ENCODE peak calls at places on chromosome 6, in ten cellular contexts. One of them, this sample, is unnamed.

GRCh38 chr6:158374020-158374419 is 61.8 kb downstream of the TULP4 start:
- DNase-seq in fibroblast of the aortic adventitia: no peak
- DNase-seq in GM23338: no peak
- DNase-seq in lower lobe of right lung: no peak
- DNase-seq in fibroblast of lung: peak
- DNase-seq in left ventricle myocardium inferior: no peak
- DNase-seq in foreskin fibroblast: no peak
- DNase-seq in gastrocnemius medialis: no peak
- DNase-seq in GM12865: no peak
- DNase-seq in mucosa of descending colon: no peak
- DNase-seq in this sample: no peak

GRCh38 chr6:25052181-25052580 is 116.4 kb upstream of the RIPOR2 start:
- DNase-seq in fibroblast of the aortic adventitia: no peak
- DNase-seq in GM23338: no peak
- DNase-seq in lower lobe of right lung: no peak
- DNase-seq in fibroblast of lung: no peak
- DNase-seq in left ventricle myocardium inferior: no peak
- DNase-seq in foreskin fibroblast: no peak
- DNase-seq in gastrocnemius medialis: no peak
- DNase-seq in GM12865: no peak
- DNase-seq in mucosa of descending colon: no peak
- DNase-seq in this sample: no peak

GRCh38 chr6:109095821-109096084 is 446 bp downstream of the CEP57L1 start:
- DNase-seq in fibroblast of the aortic adventitia: no peak
- DNase-seq in GM23338: no peak
- DNase-seq in lower lobe of right lung: no peak
- DNase-seq in fibroblast of lung: no peak
- DNase-seq in left ventricle myocardium inferior: no peak
- DNase-seq in foreskin fibroblast: no peak
- DNase-seq in gastrocnemius medialis: no peak
- DNase-seq in GM12865: no peak
- DNase-seq in mucosa of descending colon: no peak
- DNase-seq in this sample: no peak

GRCh38 chr6:128209771-128210170 is 308.9 kb upstream of the THEMIS start:
- DNase-seq in fibroblast of the aortic adventitia: peak
- DNase-seq in GM23338: no peak
- DNase-seq in lower lobe of right lung: no peak
- DNase-seq in fibroblast of lung: peak
- DNase-seq in left ventricle myocardium inferior: no peak
- DNase-seq in foreskin fibroblast: peak
- DNase-seq in gastrocnemius medialis: no peak
- DNase-seq in GM12865: no peak
- DNase-seq in mucosa of descending colon: no peak
- DNase-seq in this sample: no peak

GRCh38 chr6:113352029-113352801 is 504.9 kb upstream of the MARCKS start:
- DNase-seq in fibroblast of the aortic adventitia: peak
- DNase-seq in GM23338: no peak
- DNase-seq in lower lobe of right lung: no peak
- DNase-seq in fibroblast of lung: peak
- DNase-seq in left ventricle myocardium inferior: no peak
- DNase-seq in foreskin fibroblast: peak
- DNase-seq in gastrocnemius medialis: no peak
- DNase-seq in GM12865: no peak
- DNase-seq in mucosa of descending colon: no peak
- DNase-seq in this sample: peak

GRCh38 chr6:129345890-129346289 is 364.1 kb downstream of the ARHGAP18 start:
- DNase-seq in fibroblast of the aortic adventitia: peak
- DNase-seq in GM23338: no peak
- DNase-seq in lower lobe of right lung: no peak
- DNase-seq in fibroblast of lung: peak
- DNase-seq in left ventricle myocardium inferior: no peak
- DNase-seq in foreskin fibroblast: peak
- DNase-seq in gastrocnemius medialis: no peak
- DNase-seq in GM12865: no peak
- DNase-seq in mucosa of descending colon: no peak
- DNase-seq in this sample: no peak

GRCh38 chr6:14658909-14659561 is 541.5 kb downstream of the CD83 start:
- DNase-seq in fibroblast of the aortic adventitia: peak
- DNase-seq in GM23338: no peak
- DNase-seq in lower lobe of right lung: no peak
- DNase-seq in fibroblast of lung: no peak
- DNase-seq in left ventricle myocardium inferior: no peak
- DNase-seq in foreskin fibroblast: peak
- DNase-seq in gastrocnemius medialis: no peak
- DNase-seq in GM12865: no peak
- DNase-seq in mucosa of descending colon: no peak
- DNase-seq in this sample: no peak

GRCh38 chr6:108591040-108591816 is 30.5 kb downstream of the FOXO3 start:
- DNase-seq in fibroblast of the aortic adventitia: no peak
- DNase-seq in GM23338: no peak
- DNase-seq in lower lobe of right lung: no peak
- DNase-seq in fibroblast of lung: no peak
- DNase-seq in left ventricle myocardium inferior: no peak
- DNase-seq in foreskin fibroblast: no peak
- DNase-seq in gastrocnemius medialis: no peak
- DNase-seq in GM12865: peak
- DNase-seq in mucosa of descending colon: no peak
- DNase-seq in this sample: no peak

GRCh38 chr6:109292983-109293586 is 89.2 kb downstream of the CD164 start:
- DNase-seq in fibroblast of the aortic adventitia: no peak
- DNase-seq in GM23338: no peak
- DNase-seq in lower lobe of right lung: no peak
- DNase-seq in fibroblast of lung: no peak
- DNase-seq in left ventricle myocardium inferior: no peak
- DNase-seq in foreskin fibroblast: no peak
- DNase-seq in gastrocnemius medialis: no peak
- DNase-seq in GM12865: no peak
- DNase-seq in mucosa of descending colon: no peak
- DNase-seq in this sample: no peak

GRCh38 chr6:90072501-90072900 is 178.2 kb downstream of the GJA10 start:
- DNase-seq in fibroblast of the aortic adventitia: no peak
- DNase-seq in GM23338: no peak
- DNase-seq in lower lobe of right lung: no peak
- DNase-seq in fibroblast of lung: no peak
- DNase-seq in left ventricle myocardium inferior: no peak
- DNase-seq in foreskin fibroblast: no peak
- DNase-seq in gastrocnemius medialis: no peak
- DNase-seq in GM12865: peak
- DNase-seq in mucosa of descending colon: no peak
- DNase-seq in this sample: no peak

GRCh38 chr6:95119927-95120326 is 457.4 kb upstream of the MANEA start:
- DNase-seq in fibroblast of the aortic adventitia: no peak
- DNase-seq in GM23338: no peak
- DNase-seq in lower lobe of right lung: no peak
- DNase-seq in fibroblast of lung: no peak
- DNase-seq in left ventricle myocardium inferior: no peak
- DNase-seq in foreskin fibroblast: no peak
- DNase-seq in gastrocnemius medialis: no peak
- DNase-seq in GM12865: no peak
- DNase-seq in mucosa of descending colon: no peak
- DNase-seq in this sample: no peak

GRCh38 chr6:38933426-38933825 is 115.2 kb upstream of the GLP1R start:
- DNase-seq in fibroblast of the aortic adventitia: peak
- DNase-seq in GM23338: peak
- DNase-seq in lower lobe of right lung: no peak
- DNase-seq in fibroblast of lung: no peak
- DNase-seq in left ventricle myocardium inferior: no peak
- DNase-seq in foreskin fibroblast: peak
- DNase-seq in gastrocnemius medialis: no peak
- DNase-seq in GM12865: peak
- DNase-seq in mucosa of descending colon: no peak
- DNase-seq in this sample: no peak

GRCh38 chr6:3419624-3420272 is 37.1 kb downstream of the SLC22A23 start:
- DNase-seq in fibroblast of the aortic adventitia: peak
- DNase-seq in GM23338: no peak
- DNase-seq in lower lobe of right lung: no peak
- DNase-seq in fibroblast of lung: peak
- DNase-seq in left ventricle myocardium inferior: no peak
- DNase-seq in foreskin fibroblast: peak
- DNase-seq in gastrocnemius medialis: peak
- DNase-seq in GM12865: no peak
- DNase-seq in mucosa of descending colon: no peak
- DNase-seq in this sample: no peak

GRCh38 chr6:165694296-165694695 is 31.3 kb upstream of the PDE10A start:
- DNase-seq in fibroblast of the aortic adventitia: no peak
- DNase-seq in GM23338: peak
- DNase-seq in lower lobe of right lung: no peak
- DNase-seq in fibroblast of lung: no peak
- DNase-seq in left ventricle myocardium inferior: no peak
- DNase-seq in foreskin fibroblast: no peak
- DNase-seq in gastrocnemius medialis: no peak
- DNase-seq in GM12865: no peak
- DNase-seq in mucosa of descending colon: no peak
- DNase-seq in this sample: no peak

GRCh38 chr6:165685302-165685701 is 22.3 kb upstream of the PDE10A start:
- DNase-seq in fibroblast of the aortic adventitia: no peak
- DNase-seq in GM23338: no peak
- DNase-seq in lower lobe of right lung: no peak
- DNase-seq in fibroblast of lung: no peak
- DNase-seq in left ventricle myocardium inferior: no peak
- DNase-seq in foreskin fibroblast: no peak
- DNase-seq in gastrocnemius medialis: no peak
- DNase-seq in GM12865: no peak
- DNase-seq in mucosa of descending colon: no peak
- DNase-seq in this sample: no peak

GRCh38 chr6:165686966-165687365 is 23.9 kb upstream of the PDE10A start:
- DNase-seq in fibroblast of the aortic adventitia: no peak
- DNase-seq in GM23338: no peak
- DNase-seq in lower lobe of right lung: no peak
- DNase-seq in fibroblast of lung: no peak
- DNase-seq in left ventricle myocardium inferior: no peak
- DNase-seq in foreskin fibroblast: no peak
- DNase-seq in gastrocnemius medialis: no peak
- DNase-seq in GM12865: no peak
- DNase-seq in mucosa of descending colon: no peak
- DNase-seq in this sample: no peak

GRCh38 chr6:165692106-165692653 is 29.1 kb upstream of the PDE10A start:
- DNase-seq in fibroblast of the aortic adventitia: peak
- DNase-seq in GM23338: no peak
- DNase-seq in lower lobe of right lung: no peak
- DNase-seq in fibroblast of lung: no peak
- DNase-seq in left ventricle myocardium inferior: no peak
- DNase-seq in foreskin fibroblast: no peak
- DNase-seq in gastrocnemius medialis: no peak
- DNase-seq in GM12865: no peak
- DNase-seq in mucosa of descending colon: no peak
- DNase-seq in this sample: no peak

DNA sequence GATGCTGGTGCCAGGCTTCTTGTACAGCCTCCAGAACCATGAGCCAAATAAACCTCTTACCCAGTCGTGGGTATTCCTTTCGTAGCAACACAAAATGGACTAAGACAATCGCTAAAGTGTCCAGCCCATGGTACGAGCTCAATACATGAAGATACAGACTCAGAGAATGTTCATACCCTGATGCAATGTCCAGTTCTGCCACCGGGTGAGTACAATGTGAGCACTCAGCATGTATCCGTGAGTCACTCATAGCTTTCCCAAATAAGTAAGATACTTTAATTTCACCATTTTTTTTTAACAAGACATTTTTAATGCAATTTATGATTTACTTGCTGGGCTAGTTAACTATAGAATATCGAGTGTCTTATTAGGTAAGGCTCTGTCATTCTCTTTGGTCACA is 26.7 kb upstream of the PDE10A start:
- DNase-seq in fibroblast of the aortic adventitia: peak
- DNase-seq in GM23338: no peak
- DNase-seq in lower lobe of right lung: no peak
- DNase-seq in fibroblast of lung: no peak
- DNase-seq in left ventricle myocardium inferior: no peak
- DNase-seq in foreskin fibroblast: no peak
- DNase-seq in gastrocnemius medialis: no peak
- DNase-seq in GM12865: no peak
- DNase-seq in mucosa of descending colon: no peak
- DNase-seq in this sample: no peak
- TF ChIP-seq CTCF in fibroblast of the aortic adventitia: peak
- TF ChIP-seq CTCF in GM23338: peak
- TF ChIP-seq CTCF in lower lobe of right lung: no peak
- TF ChIP-seq CTCF in fibroblast of lung: no peak
- TF ChIP-seq CTCF in left ventricle myocardium inferior: no peak
- TF ChIP-seq CTCF in foreskin fibroblast: no peak
- TF ChIP-seq CTCF in gastrocnemius medialis: no peak
- TF ChIP-seq CTCF in GM12865: no peak
- TF ChIP-seq CTCF in mucosa of descending colon: no peak
- TF ChIP-seq CTCF in this sample: peak

GRCh38 chr6:17474289-17474688 is 80.9 kb downstream of the CAP2 start:
- DNase-seq in fibroblast of the aortic adventitia: no peak
- DNase-seq in GM23338: no peak
- DNase-seq in lower lobe of right lung: no peak
- DNase-seq in fibroblast of lung: no peak
- DNase-seq in left ventricle myocardium inferior: no peak
- DNase-seq in foreskin fibroblast: no peak
- DNase-seq in gastrocnemius medialis: no peak
- DNase-seq in GM12865: no peak
- DNase-seq in mucosa of descending colon: no peak
- DNase-seq in this sample: no peak
- H3K4me3 ChIP-seq in fibroblast of the aortic adventitia: no peak
- H3K4me3 ChIP-seq in GM23338: no peak
- H3K4me3 ChIP-seq in lower lobe of right lung: no peak
- H3K4me3 ChIP-seq in fibroblast of lung: no peak
- H3K4me3 ChIP-seq in left ventricle myocardium inferior: no peak
- H3K4me3 ChIP-seq in foreskin fibroblast: no peak
- H3K4me3 ChIP-seq in gastrocnemius medialis: no peak
- H3K4me3 ChIP-seq in GM12865: no peak
- H3K4me3 ChIP-seq in mucosa of descending colon: no peak
- H3K4me3 ChIP-seq in this sample: no peak

DNA sequence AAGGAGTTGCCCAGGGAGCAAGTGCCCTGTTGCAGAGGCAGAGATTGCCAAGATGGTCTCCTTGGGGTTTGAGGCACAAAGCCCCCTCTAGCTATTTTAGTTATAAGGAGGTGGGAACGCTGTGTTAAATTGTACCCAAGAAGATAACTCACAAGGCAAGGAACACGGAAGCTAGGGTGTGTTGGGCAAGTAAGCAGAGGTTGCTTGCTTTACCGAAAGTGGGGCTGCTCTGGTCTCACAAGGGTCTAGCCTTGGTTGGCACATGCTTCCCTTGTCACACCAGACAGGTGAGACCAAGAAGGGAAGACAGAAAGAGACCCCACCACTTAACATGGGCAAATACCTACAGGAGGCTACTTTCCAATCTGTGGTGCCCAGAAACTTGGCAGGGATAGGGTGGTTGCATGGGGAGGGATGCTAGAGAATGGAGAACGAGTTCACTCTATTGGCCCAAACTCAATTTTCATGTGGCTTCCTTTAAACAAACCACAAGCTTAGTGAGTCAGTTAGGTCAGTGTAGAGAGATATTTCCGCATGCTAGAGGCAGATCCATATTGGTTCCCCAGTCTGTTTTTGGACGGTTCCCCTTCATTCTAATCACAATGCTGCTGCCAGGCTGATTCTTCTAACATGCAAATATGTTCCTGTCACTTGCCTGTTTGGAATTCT is 42.4 kb downstream of the PLAGL1 start:
- DNase-seq in fibroblast of the aortic adventitia: peak
- DNase-seq in GM23338: no peak
- DNase-seq in lower lobe of right lung: no peak
- DNase-seq in fibroblast of lung: peak
- DNase-seq in left ventricle myocardium inferior: no peak
- DNase-seq in foreskin fibroblast: peak
- DNase-seq in gastrocnemius medialis: no peak
- DNase-seq in GM12865: no peak
- DNase-seq in mucosa of descending colon: no peak
- DNase-seq in this sample: no peak
- TF ChIP-seq CTCF in fibroblast of the aortic adventitia: no peak
- TF ChIP-seq CTCF in GM23338: no peak
- TF ChIP-seq CTCF in lower lobe of right lung: no peak
- TF ChIP-seq CTCF in fibroblast of lung: no peak
- TF ChIP-seq CTCF in left ventricle myocardium inferior: no peak
- TF ChIP-seq CTCF in foreskin fibroblast: no peak
- TF ChIP-seq CTCF in gastrocnemius medialis: no peak
- TF ChIP-seq CTCF in GM12865: no peak
- TF ChIP-seq CTCF in mucosa of descending colon: no peak
- TF ChIP-seq CTCF in this sample: no peak

GRCh38 chr6:15916581-15916980 is 212.3 kb upstream of the MYLIP start:
- DNase-seq in fibroblast of the aortic adventitia: no peak
- DNase-seq in GM23338: no peak
- DNase-seq in lower lobe of right lung: no peak
- DNase-seq in fibroblast of lung: no peak
- DNase-seq in left ventricle myocardium inferior: no peak
- DNase-seq in foreskin fibroblast: no peak
- DNase-seq in gastrocnemius medialis: no peak
- DNase-seq in GM12865: no peak
- DNase-seq in mucosa of descending colon: no peak
- DNase-seq in this sample: no peak
- H3K4me3 ChIP-seq in fibroblast of the aortic adventitia: no peak
- H3K4me3 ChIP-seq in GM23338: no peak
- H3K4me3 ChIP-seq in lower lobe of right lung: no peak
- H3K4me3 ChIP-seq in fibroblast of lung: no peak
- H3K4me3 ChIP-seq in left ventricle myocardium inferior: no peak
- H3K4me3 ChIP-seq in foreskin fibroblast: no peak
- H3K4me3 ChIP-seq in gastrocnemius medialis: no peak
- H3K4me3 ChIP-seq in GM12865: no peak
- H3K4me3 ChIP-seq in mucosa of descending colon: no peak
- H3K4me3 ChIP-seq in this sample: no peak

This sample was measured in epithelial cell of proximal tubule.